ENCODE peak calls at places on chromosomes 12 and 14, in six cellular contexts. L is K562, C is GM12891, F is GM12878, J is H1, V is HepG2. K is an unnamed sample.

GRCh38 chr14:30754778-30755177 is 119.6 kb upstream of the COCH start:
- DNase-seq in L (no peak), C (no peak), F (no peak), J (no peak), V (no peak), K (no peak)

GRCh38 chr12:119556830-119557229 is 36.7 kb upstream of the TMEM233 start:
- DNase-seq in L (no peak), C (no peak), F (no peak), J (no peak), V (no peak), K (no peak)

GRCh38 chr12:83817730-83818129 is 1094.9 kb downstream of the SLC6A15 start:
- DNase-seq in L (no peak), C (no peak), F (no peak), J (no peak), V (no peak), K (no peak)

GRCh38 chr14:60981626-60982455 is 796 bp downstream of the SLC38A6 start:
- DNase-seq in L (peak; percentile 71), C (no peak), F (peak; percentile 5), J (no peak), V (peak; percentile 45), K (no peak)

GRCh38 chr12:106110626-106111300 is 28.0 kb downstream of the NUAK1 start:
- DNase-seq in L (no peak), C (no peak), F (no peak), J (no peak), V (no peak), K (no peak)

GRCh38 chr12:41188058-41188840 is at the start of gene PDZRN4:
- DNase-seq in L (no peak), C (no peak), F (no peak), J (no peak), V (no peak), K (no peak)

GRCh38 chr14:31943217-31943616 is 133.9 kb upstream of the ARHGAP5 start:
- DNase-seq in L (no peak), C (no peak), F (no peak), J (no peak), V (no peak), K (no peak)

GRCh38 chr12:120689397-120690082 is 2.6 kb downstream of the MLEC start:
- DNase-seq in L (no peak), C (no peak), F (no peak), J (no peak), V (peak; percentile 41), K (no peak)

GRCh38 chr12:81468206-81468605 is 290.9 kb downstream of the PPFIA2 start:
- DNase-seq in L (no peak), C (no peak), F (no peak), J (no peak), V (no peak), K (no peak)

GRCh38 chr12:87196329-87196728 is 832.9 kb downstream of the C12orf50 start:
- DNase-seq in L (no peak), C (no peak), F (no peak), J (no peak), V (no peak), K (no peak)

GRCh38 chr12:120625557-120626419 is 14.6 kb upstream of the CABP1 start:
- DNase-seq in L (peak; percentile 88), C (no peak), F (peak; percentile 11), J (peak; percentile 51), V (no peak), K (no peak)

GRCh38 chr14:72736791-72737559 is 156.9 kb downstream of the DPF3 start:
- DNase-seq in L (no peak), C (no peak), F (no peak), J (no peak), V (no peak), K (no peak)

DNA sequence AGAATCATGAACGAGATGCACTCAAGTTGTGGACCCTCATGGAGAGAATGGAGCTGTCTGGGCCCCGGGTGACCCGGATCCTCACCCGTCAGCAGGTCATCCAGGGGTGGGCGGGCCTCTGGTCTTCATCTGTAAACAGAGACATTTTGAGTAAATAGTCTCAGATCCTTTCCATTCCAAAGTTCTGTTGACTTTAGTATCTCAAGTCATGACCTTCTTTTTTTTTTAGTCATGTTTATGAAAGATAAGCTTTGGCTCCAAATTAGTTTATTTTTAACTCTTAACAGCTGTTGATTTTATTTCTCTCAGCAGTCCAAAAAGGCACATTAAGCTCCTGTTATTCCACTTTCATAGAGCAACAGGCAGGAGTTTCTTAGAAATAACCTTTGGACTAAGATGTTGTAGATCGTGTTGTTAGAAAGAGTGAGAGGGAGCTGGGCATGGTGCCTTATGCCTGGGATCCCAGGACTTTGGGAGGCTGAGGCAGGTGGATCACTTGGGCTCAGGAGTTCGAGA is 48.9 kb upstream of the AMN start:
- DNase-seq in L (no peak), C (no peak), F (no peak), J (no peak), V (peak; percentile 88), K (no peak)
- TF ChIP-seq TAF1 in L (no peak), C (no peak), F (no peak), J (no peak), V (no peak), K (no peak)

DNA sequence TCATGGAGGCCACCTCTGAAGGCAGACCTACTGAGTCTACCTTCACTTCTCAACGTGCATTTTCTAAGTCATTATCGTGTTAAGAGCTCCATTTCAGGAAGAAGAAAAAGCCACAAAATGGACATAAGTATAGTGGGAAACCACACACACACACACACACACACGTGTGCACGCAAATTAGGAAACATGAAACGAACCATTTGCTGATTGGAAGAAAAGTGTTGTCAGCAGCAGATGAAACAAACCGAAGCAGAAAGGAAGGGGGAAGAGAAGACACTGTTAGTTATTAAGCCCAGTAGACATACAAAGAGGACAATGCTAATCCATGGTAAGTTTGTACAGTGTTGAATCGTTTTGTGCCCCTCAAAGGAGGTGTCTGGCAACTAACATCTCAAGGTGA is 9.9 kb upstream of the VPS33A start:
- DNase-seq in L (no peak), C (no peak), F (no peak), J (no peak), V (no peak), K (no peak)
- TF ChIP-seq POLR2A in L (no peak), C (no peak), F (no peak), J (no peak), V (no peak), K (no peak)

GRCh38 chr12:53098354-53098981 is 1.0 kb downstream of the IGFBP6 start:
- DNase-seq in L (peak; percentile 62), C (no peak), F (no peak), J (no peak), V (no peak), K (no peak)
- TF ChIP-seq POLR2AphosphoS5 in L (no peak), C (no peak), F (no peak), J (no peak), V (no peak), K (no peak)

GRCh38 chr14:96254696-96255095 is 1.3 kb upstream of the BDKRB1 start:
- DNase-seq in L (no peak), C (no peak), F (no peak), J (no peak), V (no peak), K (no peak)

GRCh38 chr14:96251656-96252155 is 4.3 kb upstream of the BDKRB1 start:
- DNase-seq in L (no peak), C (no peak), F (no peak), J (no peak), V (no peak), K (no peak)

GRCh38 chr14:96255501-96256366 is at the start of gene BDKRB1:
- DNase-seq in L (no peak), C (no peak), F (no peak), J (no peak), V (no peak), K (no peak)

GRCh38 chr14:96252323-96253052 is 3.5 kb upstream of the BDKRB1 start:
- DNase-seq in L (peak; percentile 54), C (no peak), F (no peak), J (no peak), V (no peak), K (no peak)

DNA sequence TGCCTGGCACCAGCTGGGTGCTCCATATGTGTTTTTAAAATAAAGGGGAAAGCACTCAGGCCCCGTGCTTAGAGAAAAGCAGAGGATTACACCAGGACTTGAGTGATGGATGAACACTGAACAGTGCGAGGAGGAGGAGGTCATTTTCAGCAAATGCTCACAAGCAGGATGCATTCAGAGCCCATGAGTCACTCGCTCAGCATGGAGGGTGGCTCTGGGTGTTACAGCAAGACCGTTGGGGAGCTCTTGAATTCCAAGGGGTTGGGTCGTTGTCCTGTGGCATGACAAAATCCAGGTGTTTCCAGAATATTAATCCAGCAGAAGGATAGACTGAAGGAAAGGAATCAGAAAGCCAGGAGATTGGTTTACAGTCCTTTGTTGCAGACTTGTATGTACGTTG is 2.9 kb upstream of the BDKRB1 start:
- DNase-seq in L (no peak), C (no peak), F (no peak), J (peak; percentile 21), V (no peak), K (no peak)
- TF ChIP-seq TAF1 in L (no peak), C (no peak), F (no peak), J (no peak), V (no peak), K (no peak)

GRCh38 chr14:23153891-23154796 is 29.3 kb downstream of the SLC7A8 start:
- DNase-seq in L (peak; percentile 94), C (no peak), F (no peak), J (no peak), V (no peak), K (no peak)
- TF ChIP-seq POLR2A in L (peak; percentile 45), C (no peak), F (no peak), J (no peak), V (no peak), K (no peak)

GRCh38 chr12:127928615-127929014 is 338.4 kb upstream of the TMEM132C start:
- DNase-seq in L (no peak), C (no peak), F (no peak), J (no peak), V (no peak), K (no peak)
- TF ChIP-seq POLR2AphosphoS5 in L (no peak), C (no peak), F (no peak), J (no peak), V (no peak), K (no peak)

GRCh38 chr12:5648692-5649338 is 216.9 kb downstream of the NTF3 start:
- DNase-seq in L (peak; percentile 28), C (no peak), F (no peak), J (peak; percentile 43), V (peak; percentile 27), K (no peak)
- TF ChIP-seq TAF1 in L (no peak), C (no peak), F (no peak), J (no peak), V (no peak), K (no peak)